ENCODE peak calls at places on chromosomes 7 and 10, in eight cellular contexts. K is body of pancreas, T is psoas muscle, J is breast epithelium, L is left ventricle myocardium inferior, H is mammary epithelial cell, N is brain microvascular endothelial cell, U is RWPE2. G is an unnamed sample.

GRCh38 chr7:154928136-154929005 is 74.6 kb downstream of the PAXIP1 start:
- DNase-seq in K (peak), T (no peak), J (no peak), L (no peak), H (peak), N (peak), U (no peak), G (no peak)

GRCh38 chr7:35418716-35419425 is 165.0 kb upstream of the TBX20 start:
- DNase-seq in K (no peak), T (no peak), J (no peak), L (no peak), H (no peak), N (no peak), U (no peak), G (peak)

GRCh38 chr10:109892885-109893284 is 30.4 kb downstream of the XPNPEP1 start:
- DNase-seq in K (no peak), T (peak), J (no peak), L (no peak), H (no peak), N (no peak), U (no peak), G (no peak)

GRCh38 chr7:159115601-159116501 is 28.8 kb downstream of the VIPR2 start:
- DNase-seq in K (peak), T (peak), J (no peak), L (no peak), H (no peak), N (no peak), U (peak), G (peak)

GRCh38 chr10:70477661-70478162 is 855 bp upstream of the PALD1 start:
- DNase-seq in K (peak), T (peak), J (no peak), L (no peak), H (peak), N (no peak), U (no peak), G (no peak)

GRCh38 chr10:31945392-31945791 is 16.8 kb upstream of the ARHGAP12 start:
- DNase-seq in K (no peak), T (no peak), J (no peak), L (no peak), H (no peak), N (no peak), U (no peak), G (no peak)

GRCh38 chr7:78437118-78437517 is 638.5 kb downstream of the PHTF2 start:
- DNase-seq in K (no peak), T (no peak), J (no peak), L (no peak), H (peak), N (no peak), U (no peak), G (no peak)

GRCh38 chr10:128072941-128073615 is 53.1 kb downstream of the MKI67 start:
- DNase-seq in K (no peak), T (no peak), J (no peak), L (no peak), H (no peak), N (no peak), U (no peak), G (no peak)

GRCh38 chr10:96556003-96556402 is 30.8 kb downstream of the TM9SF3 start:
- DNase-seq in K (no peak), T (no peak), J (no peak), L (no peak), H (no peak), N (no peak), U (no peak), G (no peak)

GRCh38 chr7:70776627-70777101 is 355.3 kb upstream of the GALNT17 start:
- DNase-seq in K (no peak), T (no peak), J (no peak), L (no peak), H (peak), N (no peak), U (no peak), G (no peak)

GRCh38 chr7:128829391-128830166 is 627 bp upstream of the FLNC start:
- DNase-seq in K (peak), T (peak), J (no peak), L (no peak), H (no peak), N (peak), U (no peak), G (peak)

GRCh38 chr10:103845983-103846382 is 9.4 kb downstream of the SH3PXD2A start:
- DNase-seq in K (no peak), T (peak), J (no peak), L (no peak), H (no peak), N (no peak), U (no peak), G (peak)

GRCh38 chr7:151650161-151650560 is 130.5 kb upstream of the RHEB start:
- DNase-seq in K (no peak), T (no peak), J (no peak), L (no peak), H (no peak), N (no peak), U (no peak), G (no peak)

GRCh38 chr7:37031571-37032257 is 307.4 kb upstream of the AOAH start:
- DNase-seq in K (peak), T (peak), J (peak), L (peak), H (peak), N (peak), U (peak), G (peak)

GRCh38 chr10:88131561-88132139 is 268.2 kb downstream of the PTEN start:
- DNase-seq in K (peak), T (peak), J (peak), L (peak), H (peak), N (no peak), U (peak), G (no peak)

GRCh38 chr10:58239561-58240169 is 28.0 kb downstream of the IPMK start:
- DNase-seq in K (no peak), T (no peak), J (no peak), L (no peak), H (peak), N (no peak), U (no peak), G (no peak)

GRCh38 chr7:42315631-42316030 is 78.6 kb upstream of the GLI3 start:
- DNase-seq in K (no peak), T (no peak), J (no peak), L (no peak), H (peak), N (peak), U (no peak), G (no peak)

GRCh38 chr10:6497524-6498140 is 82.4 kb downstream of the PRKCQ start:
- DNase-seq in K (no peak), T (no peak), J (no peak), L (no peak), H (no peak), N (no peak), U (no peak), G (no peak)

GRCh38 chr7:97971990-97972943 is 17.7 kb downstream of the OCM2 start:
- DNase-seq in K (peak), T (peak), J (peak), L (peak), H (peak), N (peak), U (peak), G (peak)

GRCh38 chr10:58087896-58088295 is 179.8 kb downstream of the IPMK start:
- DNase-seq in K (no peak), T (no peak), J (no peak), L (no peak), H (peak), N (no peak), U (no peak), G (no peak)

GRCh38 chr7:23654508-23654907 is 25.5 kb upstream of the FAM221A start:
- DNase-seq in K (peak), T (no peak), J (no peak), L (no peak), H (no peak), N (peak), U (no peak), G (no peak)

GRCh38 chr7:22781230-22781711 is 41.4 kb downstream of the TOMM7 start:
- DNase-seq in K (no peak), T (no peak), J (no peak), L (no peak), H (peak), N (peak), U (no peak), G (no peak)

GRCh38 chr7:122885583-122886356 is 490 bp downstream of the CADPS2 start:
- DNase-seq in K (peak), T (peak), J (no peak), L (peak), H (peak), N (peak), U (no peak), G (peak)

GRCh38 chr7:155190608-155191536 is 106.8 kb upstream of the INSIG1 start:
- DNase-seq in K (peak), T (peak), J (no peak), L (no peak), H (no peak), N (peak), U (no peak), G (peak)

GRCh38 chr7:75977741-75978140 is 16.7 kb downstream of the TMEM120A start:
- DNase-seq in K (peak), T (peak), J (no peak), L (peak), H (no peak), N (no peak), U (no peak), G (peak)

GRCh38 chr10:1594372-1595241 is 142.7 kb downstream of the ADARB2 start:
- DNase-seq in K (no peak), T (no peak), J (no peak), L (no peak), H (no peak), N (no peak), U (no peak), G (no peak)

GRCh38 chr10:119190954-119191619 is 12.5 kb upstream of the PRDX3 start:
- DNase-seq in K (no peak), T (no peak), J (no peak), L (no peak), H (no peak), N (no peak), U (no peak), G (no peak)

GRCh38 chr7:101636822-101637623 is 7.9 kb upstream of the MYL10 start:
- DNase-seq in K (no peak), T (no peak), J (no peak), L (no peak), H (no peak), N (no peak), U (no peak), G (peak)

GRCh38 chr7:158684329-158684728 is 20.3 kb downstream of the NCAPG2 start:
- DNase-seq in K (no peak), T (no peak), J (no peak), L (no peak), H (no peak), N (no peak), U (no peak), G (no peak)

GRCh38 chr10:122499012-122499411 is 37.7 kb downstream of the HTRA1 start:
- DNase-seq in K (no peak), T (no peak), J (no peak), L (peak), H (no peak), N (no peak), U (no peak), G (peak)

GRCh38 chr10:124572751-124573150 is 111.1 kb downstream of the LHPP start:
- DNase-seq in K (no peak), T (no peak), J (no peak), L (no peak), H (no peak), N (no peak), U (no peak), G (no peak)

GRCh38 chr10:30357075-30357801 is 8.2 kb upstream of the MTPAP start:
- DNase-seq in K (no peak), T (no peak), J (no peak), L (no peak), H (no peak), N (no peak), U (no peak), G (no peak)

GRCh38 chr7:45885264-45885882 is 2.9 kb upstream of the IGFBP1 start:
- DNase-seq in K (no peak), T (no peak), J (no peak), L (no peak), H (peak), N (no peak), U (no peak), G (no peak)

GRCh38 chr10:99232357-99232999 is 3.2 kb downstream of the HPSE2 start:
- DNase-seq in K (no peak), T (peak), J (no peak), L (no peak), H (no peak), N (no peak), U (no peak), G (no peak)
- H3K4me3 ChIP-seq in K (no peak), T (peak), J (peak), L (peak), H (no peak), N (no peak), U (no peak), G (peak)

GRCh38 chr7:54632696-54633095 is 90.5 kb downstream of the VSTM2A start:
- DNase-seq in K (no peak), T (no peak), J (no peak), L (no peak), H (no peak), N (no peak), U (no peak), G (no peak)
- H3K4me3 ChIP-seq in K (no peak), T (no peak), J (no peak), L (no peak), H (no peak), N (no peak), U (no peak), G (no peak)

GRCh38 chr7:17939670-17940301 is 508 bp downstream of the SNX13 start:
- DNase-seq in K (peak), T (peak), J (no peak), L (peak), H (peak), N (peak), U (peak), G (peak)
- H3K4me3 ChIP-seq in K (peak), T (peak), J (peak), L (peak), H (peak), N (peak), U (peak), G (peak)

DNA sequence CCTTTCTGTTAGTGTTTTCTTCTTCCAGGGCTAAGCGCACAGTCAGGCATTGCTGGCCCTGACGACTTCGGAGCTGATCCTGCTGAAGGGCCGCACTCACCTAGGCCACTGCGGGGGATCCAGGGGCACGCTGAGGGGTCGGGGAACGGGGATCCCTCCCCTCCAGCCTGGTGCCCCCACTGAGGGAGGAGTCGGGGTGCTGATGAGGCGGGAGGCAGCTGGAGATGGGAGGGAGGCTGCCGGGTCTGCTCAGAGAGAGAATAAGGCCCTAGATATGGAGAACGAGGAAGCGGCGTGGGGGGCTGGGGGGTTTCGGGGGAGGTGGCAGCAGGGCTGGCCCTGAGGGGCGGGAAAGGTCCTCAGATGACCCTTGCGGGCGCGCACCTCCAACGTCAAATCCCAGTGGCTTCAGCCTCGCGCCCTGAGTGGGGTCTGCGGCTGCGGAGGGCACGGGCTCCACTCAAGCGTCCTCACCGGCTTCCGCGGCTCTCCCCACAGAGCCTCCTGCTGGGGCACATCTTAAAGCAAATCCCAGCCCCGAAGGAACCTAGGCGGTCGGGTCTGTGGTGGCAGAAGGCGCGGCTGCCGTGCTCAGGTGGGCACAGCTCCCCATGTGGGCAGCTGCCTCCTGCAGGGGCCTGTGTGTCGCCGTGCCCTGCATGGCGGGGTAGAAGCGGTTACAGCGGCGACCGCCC is 30.9 kb downstream of the AGR3 start:
- DNase-seq in K (no peak), T (no peak), J (no peak), L (no peak), H (no peak), N (no peak), U (no peak), G (no peak)
- H3K4me3 ChIP-seq in K (no peak), T (no peak), J (no peak), L (no peak), H (no peak), N (peak), U (no peak), G (no peak)

GRCh38 chr7:12054830-12055229 is 156.3 kb upstream of the TMEM106B start:
- DNase-seq in K (no peak), T (no peak), J (no peak), L (no peak), H (no peak), N (no peak), U (no peak), G (no peak)
- H3K4me3 ChIP-seq in K (no peak), T (no peak), J (no peak), L (no peak), H (no peak), N (no peak), U (no peak), G (no peak)

GRCh38 chr7:74454948-74455804 is 1.5 kb downstream of the GTF2IRD1 start:
- DNase-seq in K (peak), T (peak), J (peak), L (peak), H (no peak), N (no peak), U (no peak), G (no peak)
- H3K4me3 ChIP-seq in K (peak), T (peak), J (peak), L (peak), H (peak), N (peak), U (peak), G (peak)